ENCODE peak calls at places on chromosomes 6 and 20, in five cellular contexts. Q is sigmoid colon, H is A549, Y is HepG2, W is tibial nerve. P is an unnamed sample.

GRCh38 chr6:162099685-162100084 is 627.9 kb downstream of the PRKN start:
- DNase-seq in W (no peak), Q (no peak), Y (peak; percentile 42), H (peak; percentile 58), P (no peak)

GRCh38 chr6:48560408-48560807 is 449.4 kb upstream of the PTCHD4 start:
- DNase-seq in Y (no peak), H (no peak), Q (no peak), W (no peak), P (no peak)

GRCh38 chr6:114288696-114289095 is 54.1 kb downstream of the HS3ST5 start:
- DNase-seq in W (no peak), H (no peak), Q (no peak), Y (peak; percentile 1), P (no peak)

GRCh38 chr6:163327936-163328335 is 86.6 kb upstream of the QKI start:
- DNase-seq in H (no peak), Q (no peak), Y (no peak), W (no peak), P (no peak)

GRCh38 chr6:1600764-1601615 is 8.7 kb upstream of the FOXC1 start:
- DNase-seq in Q (no peak), W (no peak), Y (peak; percentile 28), H (no peak), P (no peak)

GRCh38 chr6:31888281-31889258 is 8.9 kb downstream of the EHMT2 start:
- DNase-seq in W (no peak), Q (no peak), H (no peak), Y (no peak), P (no peak)

GRCh38 chr6:1527098-1527497 is 82.6 kb upstream of the FOXC1 start:
- DNase-seq in Q (no peak), H (no peak), Y (no peak), W (peak; percentile 61), P (no peak)

GRCh38 chr6:122202576-122203137 is 196.8 kb upstream of the HSF2 start:
- DNase-seq in Y (peak; percentile 2), W (no peak), Q (no peak), H (peak; percentile 3), P (no peak)

GRCh38 chr6:7893342-7893741 is 17.2 kb downstream of the TXNDC5 start:
- DNase-seq in W (no peak), Y (no peak), Q (peak; percentile 19), H (no peak), P (no peak)

GRCh38 chr6:10276106-10276505 is 138.8 kb downstream of the TFAP2A start:
- DNase-seq in Q (no peak), W (no peak), Y (no peak), H (no peak), P (no peak)

GRCh38 chr6:41266555-41266954 is 19.9 kb downstream of the TREM1 start:
- DNase-seq in H (no peak), Y (no peak), W (no peak), Q (no peak), P (no peak)

GRCh38 chr6:151161363-151161762 is 78.4 kb upstream of the AKAP12 start:
- DNase-seq in H (no peak), Y (no peak), Q (no peak), W (no peak), P (no peak)

GRCh38 chr6:101001012-101001411 is 119.9 kb upstream of the ASCC3 start:
- DNase-seq in H (no peak), Y (no peak), Q (no peak), W (no peak), P (no peak)

GRCh38 chr20:47758517-47759450 is 26.5 kb downstream of the SULF2 start:
- DNase-seq in W (no peak), Q (no peak), Y (peak; percentile 43), H (no peak), P (peak; percentile 45)

GRCh38 chr6:130282234-130282995 is 59.7 kb upstream of the SAMD3 start:
- DNase-seq in H (no peak), W (no peak), Y (peak; percentile 9), Q (no peak), P (no peak)

GRCh38 chr6:147448212-147448611 is 60.3 kb upstream of the SAMD5 start:
- DNase-seq in W (no peak), H (no peak), Y (no peak), Q (no peak), P (peak; percentile 19)

GRCh38 chr6:163945813-163946212 is 531.3 kb downstream of the QKI start:
- DNase-seq in Y (no peak), Q (no peak), W (no peak), H (no peak), P (no peak)

GRCh38 chr6:99344289-99344688 is 5.2 kb downstream of the FAXC start:
- DNase-seq in W (no peak), Q (no peak), Y (peak; percentile 9), H (no peak), P (no peak)

GRCh38 chr20:58482416-58482815 is 32.8 kb downstream of the APCDD1L start:
- DNase-seq in W (no peak), Y (no peak), Q (no peak), H (no peak), P (no peak)

GRCh38 chr6:37565267-37566208 is 65.8 kb upstream of the CCDC167 start:
- DNase-seq in Q (no peak), Y (no peak), H (no peak), W (no peak), P (no peak)

DNA sequence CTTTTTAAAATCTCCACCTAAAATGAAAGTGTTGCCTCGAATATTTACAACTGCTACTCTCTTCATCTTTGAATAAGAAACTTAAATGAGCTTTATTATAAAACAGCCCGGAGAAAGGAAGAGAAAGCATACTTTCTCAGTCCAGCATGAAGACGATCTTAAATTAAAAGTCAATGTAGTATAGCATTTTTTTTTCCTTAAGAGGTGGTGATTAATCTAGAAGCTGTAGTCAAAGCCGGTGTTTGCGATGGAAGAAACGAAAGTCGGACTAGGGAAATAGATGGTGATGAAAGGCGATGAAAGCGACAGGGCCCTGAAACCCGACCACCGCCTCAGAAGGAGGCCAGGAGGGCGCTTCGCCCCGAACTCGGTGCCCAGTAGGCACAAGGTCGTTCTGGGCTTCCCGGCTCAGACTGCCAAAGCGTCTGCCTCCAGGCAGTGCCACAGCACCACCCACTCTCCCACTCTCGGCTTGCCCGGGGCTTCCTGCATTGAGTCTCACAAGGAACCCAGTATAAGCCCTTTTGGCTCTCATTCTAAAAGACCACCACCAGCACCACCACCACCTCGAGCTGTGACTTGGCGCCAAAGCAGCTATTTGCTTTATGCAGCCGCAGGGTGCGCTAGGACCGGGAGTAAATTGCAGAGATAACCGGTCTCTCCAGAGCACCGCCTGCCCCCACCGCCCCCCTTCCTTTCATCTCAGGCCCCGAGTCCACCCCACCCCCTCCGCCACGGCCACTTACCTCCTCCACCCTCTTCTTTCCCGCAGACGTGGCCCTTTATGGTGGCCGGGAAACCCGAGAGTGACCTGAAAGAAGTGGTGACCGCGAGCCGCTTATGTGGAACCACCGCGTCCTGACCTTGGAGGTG is 2.3 kb downstream of the TCF21 start:
- DNase-seq in Y (no peak), W (no peak), H (peak; percentile 48), Q (peak; percentile 73), P (peak; percentile 58)
- H3K4me3 ChIP-seq in Y (no peak overlapping the region), W (peak overlapping the region; percentile 34), H (peak overlapping the region; percentile 59), Q (peak overlapping the region; percentile 48), P (peak overlapping the region; percentile 21)

DNA sequence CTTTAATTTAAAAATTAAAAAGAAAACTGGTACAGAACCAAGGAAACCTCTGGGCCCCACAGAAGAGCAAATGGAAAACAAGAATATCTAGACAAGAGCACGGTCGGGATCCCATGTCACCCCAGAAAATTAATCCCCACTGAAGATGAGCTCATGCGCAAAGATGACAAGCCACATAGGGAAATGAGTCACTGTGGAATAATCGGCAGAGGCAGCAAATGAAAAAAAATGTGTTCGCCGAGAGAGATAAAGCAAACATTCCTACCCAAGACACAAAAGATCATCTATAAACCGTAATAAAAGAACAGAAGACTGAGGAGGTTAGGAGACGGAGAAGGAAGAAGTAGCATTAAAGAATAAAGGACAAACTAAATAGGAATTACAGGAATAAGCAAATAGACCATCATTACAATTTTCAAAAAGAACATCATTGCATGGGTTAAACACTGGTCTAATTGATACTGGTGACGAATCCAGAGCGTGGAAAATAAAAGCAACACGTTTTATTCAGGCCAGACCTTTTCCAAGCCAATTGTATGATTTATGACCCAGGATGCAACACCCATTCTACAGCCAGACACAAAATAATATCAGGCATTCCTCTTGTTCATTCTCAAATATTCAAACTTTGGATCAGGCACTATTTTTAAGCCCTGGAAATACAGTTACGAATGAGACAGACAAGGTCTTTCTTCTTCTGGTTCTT is 138.0 kb upstream of the ARID1B start:
- DNase-seq in Q (no peak), W (no peak), Y (no peak), H (no peak), P (no peak)
- H3K9me3 ChIP-seq in Q (no peaks in the 10 kb centered on the region), W (no peaks in the 10 kb centered on the region), Y (peaks cover 4% of the 10 kb centered on the region), H (no peaks in the 10 kb centered on the region), P (no peaks in the 10 kb centered on the region)

GRCh38 chr6:28775405-28776129 is 148.2 kb downstream of the TRIM27 start:
- DNase-seq in W (no peak), Q (no peak), H (no peak), Y (no peak), P (peak; percentile 56)

GRCh38 chr6:28777147-28777461 is 146.7 kb downstream of the TRIM27 start:
- DNase-seq in H (no peak), Q (no peak), W (no peak), Y (no peak), P (no peak)

GRCh38 chr6:28775052-28775376 is 148.8 kb downstream of the TRIM27 start:
- DNase-seq in Q (no peak), W (no peak), Y (no peak), H (no peak), P (no peak)

GRCh38 chr6:28774292-28775051 is 149.3 kb downstream of the TRIM27 start:
- DNase-seq in H (no peak), Q (no peak), W (no peak), Y (no peak), P (no peak)

DNA sequence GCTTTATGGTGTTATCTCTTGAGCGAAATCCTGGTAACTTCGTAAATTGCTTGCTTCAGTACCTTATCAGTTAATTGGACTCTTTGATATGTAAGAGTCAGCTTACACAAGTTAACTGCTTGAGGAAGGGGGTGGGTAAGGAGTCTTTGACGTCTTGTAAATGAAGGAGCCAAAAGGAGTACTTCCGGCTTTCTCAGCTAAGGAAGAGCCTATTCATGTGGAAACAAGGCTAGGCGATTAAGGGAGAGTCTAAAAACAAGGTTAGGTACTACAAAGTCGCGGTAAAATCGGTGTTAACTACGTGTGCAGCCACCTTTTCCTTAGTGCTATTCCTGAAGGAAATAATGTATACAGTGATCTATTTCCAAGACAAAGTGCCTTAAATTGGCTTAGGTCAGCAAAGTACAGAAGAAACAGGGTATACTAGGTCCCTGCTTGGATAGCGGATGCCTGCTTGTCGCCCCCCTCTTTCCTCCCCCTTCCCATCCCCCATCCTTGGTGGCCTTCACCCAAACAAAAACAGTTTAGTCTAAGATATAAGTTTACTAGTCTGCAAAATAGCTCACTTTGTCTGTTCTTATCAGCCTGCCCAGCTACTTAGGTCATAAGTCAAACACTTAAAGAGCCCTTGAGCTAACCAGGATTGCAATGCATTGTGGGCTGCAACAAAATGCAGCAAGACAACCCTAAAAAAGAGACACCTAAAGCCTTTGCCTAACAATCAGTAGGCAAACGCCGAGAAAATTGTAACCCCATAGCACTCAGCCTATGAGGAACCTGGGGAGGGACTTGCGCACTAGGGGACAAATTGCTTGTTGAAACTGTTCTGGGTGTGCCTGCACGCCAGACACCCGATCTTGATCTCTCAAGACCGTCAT is 147.3 kb downstream of the TRIM27 start:
- DNase-seq in H (no peak), Y (no peak), Q (no peak), W (no peak), P (no peak)
- TF ChIP-seq EP300 in H (no peak), Y (no peak), Q (no peak), W (no peak), P (no peak)

DNA sequence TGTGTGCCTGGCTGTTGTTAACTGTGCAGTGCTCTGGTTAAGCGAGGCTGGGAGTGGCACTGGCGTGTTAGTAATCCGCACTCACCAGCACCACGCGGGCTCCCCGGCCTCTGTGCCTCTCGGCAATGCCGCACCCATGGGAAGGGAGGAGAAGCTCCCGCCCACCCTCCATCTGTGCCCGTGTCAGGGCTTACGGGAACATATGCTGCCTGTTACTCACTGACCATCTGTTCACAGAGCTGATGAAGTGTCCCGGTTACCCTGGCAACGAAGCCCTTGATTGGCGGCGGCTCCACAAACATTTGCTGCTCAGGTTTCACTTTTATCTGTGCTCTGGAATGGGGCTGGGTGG is 114.7 kb downstream of the PSMB1 start:
- DNase-seq in Q (peak; percentile 86), W (peak; percentile 66), Y (peak; percentile 91), H (peak; percentile 72), P (peak; percentile 87)
- H3K4me3 ChIP-seq in Q (peak overlapping the region; percentile 36), W (peak overlapping the region; percentile 14), Y (peak overlapping the region; percentile 57), H (peak overlapping the region; percentile 32), P (peak overlapping the region; percentile 30)

P was measured in upper lobe of left lung.